ENCODE peak calls at places on chromosome 9, in nine cellular contexts. P, Y, A, U, T, Q, Z, B and G are unnamed samples.

GRCh38 chr9:81613002-81613750 is 76.2 kb downstream of the TLE1 start:
- DNase-seq in P (peak; percentile 96), Y (peak; percentile 100), A (peak; percentile 73), U (no peak), T (peak; percentile 86), Q (no peak), Z (no peak), B (peak; percentile 94), G (no peak)

GRCh38 chr9:113274474-113275146 is 762 bp downstream of the CDC26 start:
- DNase-seq in P (peak; percentile 71), Y (peak; percentile 77), A (peak; percentile 67), U (no peak), T (no peak), Q (peak; percentile 48), Z (peak; percentile 65), B (peak; percentile 68), G (peak; percentile 18)

GRCh38 chr9:109886617-109887016 is 106.6 kb downstream of the PALM2AKAP2 start:
- DNase-seq in P (no peak), Y (no peak), A (no peak), U (no peak), T (no peak), Q (no peak), Z (no peak), B (no peak), G (no peak)

GRCh38 chr9:121607434-121608248 is 43.8 kb upstream of the DAB2IP start:
- DNase-seq in P (peak; percentile 49), Y (peak; percentile 84), A (no peak), U (no peak), T (no peak), Q (peak; percentile 24), Z (no peak), B (peak; percentile 30), G (peak; percentile 80)

GRCh38 chr9:447230-448025 is 232.8 kb downstream of the DOCK8 start:
- DNase-seq in P (peak; percentile 18), Y (peak; percentile 47), A (peak; percentile 81), U (no peak), T (no peak), Q (peak; percentile 65), Z (peak; percentile 34), B (no peak), G (no peak)

GRCh38 chr9:109755040-109755439 is 25.0 kb upstream of the PALM2AKAP2 start:
- DNase-seq in P (no peak), Y (no peak), A (no peak), U (no peak), T (no peak), Q (no peak), Z (no peak), B (no peak), G (no peak)

GRCh38 chr9:77667151-77667550 is 19.0 kb upstream of the GNA14 start:
- DNase-seq in P (no peak), Y (no peak), A (no peak), U (no peak), T (no peak), Q (no peak), Z (no peak), B (no peak), G (no peak)

GRCh38 chr9:136576269-136576626 is 30.4 kb upstream of the NOTCH1 start:
- DNase-seq in P (peak; percentile 43), Y (no peak), A (peak; percentile 40), U (peak; percentile 83), T (peak; percentile 91), Q (no peak), Z (no peak), B (no peak), G (no peak)

GRCh38 chr9:130183133-130183762 is 11.0 kb downstream of the NCS1 start:
- DNase-seq in P (peak; percentile 79), Y (peak; percentile 56), A (peak; percentile 72), U (peak; percentile 71), T (peak; percentile 93), Q (no peak), Z (no peak), B (peak; percentile 69), G (peak; percentile 47)

GRCh38 chr9:83330207-83331196 is 207.7 kb downstream of the FRMD3 start:
- DNase-seq in P (no peak), Y (no peak), A (no peak), U (no peak), T (no peak), Q (no peak), Z (no peak), B (peak; percentile 4), G (no peak)
- TF ChIP-seq CTCF in P (peak; percentile 30), Y (peak; percentile 19), A (peak; percentile 10), U (no peak), T (no peak), Q (no peak), Z (peak; percentile 16), B (peak; percentile 19), G (peak; percentile 14)

GRCh38 chr9:119736478-119737454 is 367.5 kb upstream of the BRINP1 start:
- DNase-seq in P (no peak), Y (no peak), A (no peak), U (no peak), T (no peak), Q (no peak), Z (no peak), B (no peak), G (no peak)
- H3K4me3 ChIP-seq in P (no peak overlapping the region), Y (no peak overlapping the region), A (no peak overlapping the region), U (no peak overlapping the region), T (no peak overlapping the region), Q (no peak overlapping the region), Z (no peak overlapping the region), B (no peak overlapping the region), G (no peak overlapping the region)

DNA sequence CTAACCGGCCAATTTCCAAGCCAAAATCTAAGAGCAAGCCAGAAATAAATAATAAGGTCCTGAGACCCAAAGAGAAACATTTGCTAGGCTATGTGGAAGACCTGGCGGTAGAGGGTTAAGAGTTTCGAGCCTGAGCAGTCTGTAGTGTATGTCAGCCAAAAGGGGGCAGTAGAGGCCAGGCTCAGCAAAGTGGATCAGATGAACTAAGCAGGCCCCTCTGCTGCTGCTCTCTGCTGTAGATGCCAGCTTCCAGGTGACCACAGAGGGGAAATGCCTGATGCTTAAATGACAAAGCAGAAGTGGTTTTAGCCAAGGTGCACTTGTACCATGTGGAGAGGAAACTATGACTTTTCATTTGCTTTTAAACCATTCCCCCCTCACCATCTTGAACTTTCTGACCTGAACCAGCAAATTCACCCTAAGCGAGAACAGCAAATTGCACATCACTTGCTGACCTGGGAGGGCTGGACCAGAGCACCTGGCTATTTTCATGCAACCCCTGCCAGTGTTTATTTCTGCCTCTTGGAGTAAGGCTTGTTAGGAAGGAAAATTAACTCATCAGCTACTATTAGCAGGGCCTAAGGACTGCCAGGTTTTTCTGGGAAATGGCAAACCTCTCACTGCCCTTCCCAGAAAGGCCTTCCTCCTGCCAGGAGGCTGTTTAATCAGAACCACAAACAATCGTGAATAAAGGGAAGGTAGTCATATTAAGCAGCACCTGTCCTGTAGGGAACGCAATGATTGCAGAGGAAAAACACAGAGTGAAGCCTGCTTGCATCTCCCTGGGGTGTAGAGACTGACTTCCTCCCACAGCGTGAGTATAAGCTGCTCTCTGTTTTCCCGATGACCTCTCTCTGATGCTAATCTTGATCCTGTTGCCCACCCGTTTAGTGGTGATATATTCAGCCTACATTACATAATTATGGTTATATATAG is 818.2 kb downstream of the TLR4 start:
- DNase-seq in P (peak; percentile 38), Y (peak; percentile 58), A (peak; percentile 67), U (no peak), T (no peak), Q (no peak), Z (peak; percentile 19), B (peak; percentile 53), G (peak; percentile 35)
- TF ChIP-seq CTCF in P (peak; percentile 82), Y (peak; percentile 72), A (peak; percentile 86), U (no peak), T (peak; percentile 60), Q (no peak), Z (peak; percentile 19), B (peak; percentile 46), G (peak; percentile 86)

GRCh38 chr9:100082786-100083185 is 16.0 kb downstream of the ERP44 start:
- DNase-seq in P (no peak), Y (peak; percentile 41), A (peak; percentile 46), U (no peak), T (no peak), Q (no peak), Z (no peak), B (peak; percentile 28), G (no peak)

GRCh38 chr9:100084734-100085133 is 14.1 kb downstream of the ERP44 start:
- DNase-seq in P (no peak), Y (no peak), A (no peak), U (no peak), T (no peak), Q (no peak), Z (no peak), B (no peak), G (no peak)

GRCh38 chr9:100083448-100084144 is 15.2 kb downstream of the ERP44 start:
- DNase-seq in P (no peak), Y (no peak), A (no peak), U (no peak), T (no peak), Q (no peak), Z (no peak), B (no peak), G (no peak)

GRCh38 chr9:100086097-100086496 is 12.7 kb downstream of the ERP44 start:
- DNase-seq in P (no peak), Y (no peak), A (no peak), U (no peak), T (no peak), Q (no peak), Z (no peak), B (no peak), G (no peak)

GRCh38 chr9:100084145-100084478 is 14.7 kb downstream of the ERP44 start:
- DNase-seq in P (no peak), Y (no peak), A (no peak), U (no peak), T (no peak), Q (no peak), Z (no peak), B (no peak), G (no peak)
- H3K4me3 ChIP-seq in P (no peak overlapping the region), Y (no peak overlapping the region), A (no peak overlapping the region), U (no peak overlapping the region), T (no peak overlapping the region), Q (no peak overlapping the region), Z (no peak overlapping the region), B (no peak overlapping the region), G (no peak overlapping the region)